ENCODE peak calls at places on chromosomes 2 and 18, in seven cellular contexts. One of them, this sample, is unnamed.

GRCh38 chr2:65662654-65663432 is 230.4 kb upstream of the SPRED2 start:
- DNase-seq in epithelial cell of esophagus: peak; percentile 43
- DNase-seq in chondrocyte: no peak
- DNase-seq in CD8-positive, alpha-beta memory T cell: no peak
- DNase-seq in activated naive CD8-positive, alpha-beta T cell treated with anti-CD3 and anti-CD28 coated beads for 36 hours: no peak
- DNase-seq in HepG2: no peak
- DNase-seq in fibroblast of the conjunctiva: no peak
- DNase-seq in this sample: no peak

GRCh38 chr2:72619622-72620021 is 206.2 kb downstream of the EXOC6B start:
- DNase-seq in activated naive CD8-positive, alpha-beta T cell treated with anti-CD3 and anti-CD28 coated beads for 36 hours: no peak
- DNase-seq in fibroblast of the conjunctiva: no peak
- DNase-seq in chondrocyte: no peak
- DNase-seq in epithelial cell of esophagus: peak; percentile 84
- DNase-seq in HepG2: no peak
- DNase-seq in CD8-positive, alpha-beta memory T cell: no peak
- DNase-seq in this sample: no peak

GRCh38 chr2:9327873-9328352 is 95.4 kb downstream of the ITGB1BP1 start:
- DNase-seq in CD8-positive, alpha-beta memory T cell: no peak
- DNase-seq in chondrocyte: no peak
- DNase-seq in epithelial cell of esophagus: peak; percentile 52
- DNase-seq in activated naive CD8-positive, alpha-beta T cell treated with anti-CD3 and anti-CD28 coated beads for 36 hours: no peak
- DNase-seq in fibroblast of the conjunctiva: no peak
- DNase-seq in HepG2: peak; percentile 92
- DNase-seq in this sample: no peak

GRCh38 chr18:14074187-14074586 is 58.0 kb downstream of the ZNF519 start:
- DNase-seq in activated naive CD8-positive, alpha-beta T cell treated with anti-CD3 and anti-CD28 coated beads for 36 hours: no peak
- DNase-seq in fibroblast of the conjunctiva: no peak
- DNase-seq in chondrocyte: no peak
- DNase-seq in HepG2: no peak
- DNase-seq in CD8-positive, alpha-beta memory T cell: no peak
- DNase-seq in epithelial cell of esophagus: no peak
- DNase-seq in this sample: no peak

GRCh38 chr18:56097561-56098095 is 509.6 kb upstream of the TCF4 start:
- DNase-seq in fibroblast of the conjunctiva: no peak
- DNase-seq in activated naive CD8-positive, alpha-beta T cell treated with anti-CD3 and anti-CD28 coated beads for 36 hours: no peak
- DNase-seq in epithelial cell of esophagus: no peak
- DNase-seq in CD8-positive, alpha-beta memory T cell: no peak
- DNase-seq in chondrocyte: no peak
- DNase-seq in HepG2: no peak
- DNase-seq in this sample: no peak

GRCh38 chr18:8654482-8655451 is 45.5 kb downstream of the RAB12 start:
- DNase-seq in epithelial cell of esophagus: peak; percentile 32
- DNase-seq in fibroblast of the conjunctiva: no peak
- DNase-seq in chondrocyte: no peak
- DNase-seq in HepG2: no peak
- DNase-seq in CD8-positive, alpha-beta memory T cell: no peak
- DNase-seq in activated naive CD8-positive, alpha-beta T cell treated with anti-CD3 and anti-CD28 coated beads for 36 hours: no peak
- DNase-seq in this sample: no peak

GRCh38 chr2:42964444-42965081 is 172.2 kb upstream of the HAAO start:
- DNase-seq in CD8-positive, alpha-beta memory T cell: no peak
- DNase-seq in chondrocyte: no peak
- DNase-seq in fibroblast of the conjunctiva: peak; percentile 95
- DNase-seq in epithelial cell of esophagus: peak; percentile 70
- DNase-seq in HepG2: no peak
- DNase-seq in activated naive CD8-positive, alpha-beta T cell treated with anti-CD3 and anti-CD28 coated beads for 36 hours: no peak
- DNase-seq in this sample: peak; percentile 96

GRCh38 chr2:28436525-28437051 is 43.9 kb downstream of the FOSL2 start:
- DNase-seq in chondrocyte: no peak
- DNase-seq in epithelial cell of esophagus: peak; percentile 99
- DNase-seq in fibroblast of the conjunctiva: no peak
- DNase-seq in HepG2: no peak
- DNase-seq in activated naive CD8-positive, alpha-beta T cell treated with anti-CD3 and anti-CD28 coated beads for 36 hours: no peak
- DNase-seq in CD8-positive, alpha-beta memory T cell: no peak
- DNase-seq in this sample: peak; percentile 50